ENCODE peak calls at places on chromosomes 16 and 17, in ten cellular contexts. E is adrenal gland, R is astrocyte of the spinal cord, Q is IMR-90, Z is right lobe of liver, V is bronchial epithelial cell, D is GM06990, K is prostate gland, N is Caco-2, W is dorsolateral prefrontal cortex. J is an unnamed sample.

GRCh38 chr17:34916120-34916519 is 45.1 kb downstream of the CCT6B start:
- DNase-seq in E (no peak), R (no peak), Q (no peak), Z (no peak), V (no peak), D (no peak), K (no peak), N (no peak), W (no peak), J (no peak)

GRCh38 chr17:47896672-47897490 is 845 bp downstream of the SP2 start:
- DNase-seq in E (no peak), R (no peak), Q (peak), Z (no peak), V (peak), D (no peak), K (no peak), N (no peak), W (no peak), J (no peak)

GRCh38 chr17:862584-862983 is 80.4 kb downstream of the MRM3 start:
- DNase-seq in E (no peak), R (no peak), Q (no peak), Z (no peak), V (no peak), D (no peak), K (no peak), N (no peak), W (no peak), J (no peak)

GRCh38 chr16:10858203-10858602 is 18.8 kb upstream of the CIITA start:
- DNase-seq in E (no peak), R (no peak), Q (no peak), Z (no peak), V (peak), D (no peak), K (no peak), N (peak), W (no peak), J (no peak)

GRCh38 chr17:29352146-29352545 is 38.0 kb upstream of the TAOK1 start:
- DNase-seq in E (no peak), R (no peak), Q (no peak), Z (no peak), V (no peak), D (no peak), K (no peak), N (no peak), W (no peak), J (no peak)

GRCh38 chr16:86427327-86427935 is 82.9 kb upstream of the FOXF1 start:
- DNase-seq in E (no peak), R (peak), Q (no peak), Z (no peak), V (no peak), D (no peak), K (no peak), N (no peak), W (no peak), J (no peak)

GRCh38 chr17:17445296-17445924 is 31.4 kb upstream of the MED9 start:
- DNase-seq in E (no peak), R (no peak), Q (no peak), Z (no peak), V (no peak), D (no peak), K (no peak), N (no peak), W (no peak), J (no peak)

GRCh38 chr16:86740298-86740697 is 161.9 kb downstream of the FOXL1 start:
- DNase-seq in E (no peak), R (no peak), Q (no peak), Z (no peak), V (no peak), D (no peak), K (no peak), N (no peak), W (no peak), J (no peak)

GRCh38 chr17:4786516-4786915 is 352 bp upstream of the VMO1 start:
- DNase-seq in E (no peak), R (no peak), Q (no peak), Z (no peak), V (no peak), D (no peak), K (no peak), N (no peak), W (no peak), J (no peak)

GRCh38 chr17:20073056-20073979 is 64.2 kb downstream of the SPECC1 start:
- DNase-seq in E (peak), R (peak), Q (peak), Z (no peak), V (no peak), D (no peak), K (no peak), N (no peak), W (no peak), J (no peak)

GRCh38 chr17:81958633-81959342 is 2.2 kb downstream of the NOTUM start:
- DNase-seq in E (no peak), R (no peak), Q (no peak), Z (no peak), V (no peak), D (no peak), K (no peak), N (no peak), W (no peak), J (no peak)

GRCh38 chr16:87129771-87130170 is 187.4 kb downstream of the C16orf95 start:
- DNase-seq in E (no peak), R (peak), Q (peak), Z (no peak), V (peak), D (no peak), K (no peak), N (no peak), W (no peak), J (no peak)

GRCh38 chr16:57998484-57998883 is 2.0 kb downstream of the ZNF319 start:
- DNase-seq in E (no peak), R (no peak), Q (no peak), Z (peak), V (peak), D (no peak), K (no peak), N (no peak), W (no peak), J (no peak)

GRCh38 chr17:61689610-61690180 is 98.7 kb upstream of the NACA2 start:
- DNase-seq in E (no peak), R (no peak), Q (peak), Z (no peak), V (peak), D (no peak), K (no peak), N (no peak), W (no peak), J (no peak)

GRCh38 chr17:69335018-69335417 is 8.1 kb upstream of the ABCA5 start:
- DNase-seq in E (no peak), R (peak), Q (peak), Z (no peak), V (peak), D (peak), K (no peak), N (no peak), W (no peak), J (no peak)

GRCh38 chr16:6481894-6482293 is 850.8 kb upstream of the RBFOX1 start:
- DNase-seq in E (no peak), R (no peak), Q (no peak), Z (no peak), V (no peak), D (no peak), K (no peak), N (no peak), W (no peak), J (no peak)

GRCh38 chr16:29806096-29806579 is at the start of gene MAZ:
- DNase-seq in E (peak), R (no peak), Q (peak), Z (no peak), V (peak), D (peak), K (no peak), N (peak), W (no peak), J (no peak)

GRCh38 chr17:69466905-69467630 is 52.6 kb downstream of the MAP2K6 start:
- DNase-seq in E (no peak), R (peak), Q (peak), Z (no peak), V (peak), D (no peak), K (no peak), N (no peak), W (no peak), J (peak)

GRCh38 chr16:49491111-49491670 is 117.6 kb downstream of the C16orf78 start:
- DNase-seq in E (no peak), R (no peak), Q (no peak), Z (no peak), V (no peak), D (no peak), K (no peak), N (no peak), W (no peak), J (no peak)

GRCh38 chr17:38881600-38882191 is 11.8 kb downstream of the LASP1 start:
- DNase-seq in E (peak), R (peak), Q (peak), Z (no peak), V (no peak), D (no peak), K (no peak), N (no peak), W (no peak), J (no peak)

GRCh38 chr16:1713933-1714332 is 7.9 kb downstream of the MAPK8IP3 start:
- DNase-seq in E (no peak), R (no peak), Q (no peak), Z (no peak), V (no peak), D (peak), K (no peak), N (no peak), W (no peak), J (no peak)

GRCh38 chr17:4998027-4998665 is 396 bp downstream of the KIF1C start:
- DNase-seq in E (peak), R (peak), Q (no peak), Z (peak), V (no peak), D (peak), K (no peak), N (no peak), W (peak), J (no peak)

GRCh38 chr17:30964878-30965277 is 6.0 kb upstream of the RNF135 start:
- DNase-seq in E (no peak), R (no peak), Q (peak), Z (no peak), V (peak), D (no peak), K (no peak), N (no peak), W (no peak), J (no peak)

GRCh38 chr16:86075488-86075785 is 176.5 kb downstream of the IRF8 start:
- DNase-seq in E (no peak), R (no peak), Q (peak), Z (no peak), V (no peak), D (no peak), K (no peak), N (peak), W (no peak), J (no peak)

GRCh38 chr17:68197091-68197996 is 50.5 kb upstream of the AMZ2 start:
- DNase-seq in E (no peak), R (no peak), Q (no peak), Z (no peak), V (no peak), D (no peak), K (no peak), N (peak), W (no peak), J (no peak)

GRCh38 chr16:31200821-31201510 is 1.6 kb downstream of the PYCARD start:
- DNase-seq in E (no peak), R (no peak), Q (no peak), Z (no peak), V (no peak), D (no peak), K (no peak), N (no peak), W (no peak), J (no peak)

GRCh38 chr17:32487460-32488176 is 825 bp downstream of the CDK5R1 start:
- DNase-seq in E (peak), R (peak), Q (no peak), Z (no peak), V (peak), D (peak), K (no peak), N (no peak), W (no peak), J (no peak)

GRCh38 chr16:4783251-4783950 is 4.7 kb downstream of the SEPTIN12 start:
- DNase-seq in E (no peak), R (no peak), Q (no peak), Z (no peak), V (no peak), D (no peak), K (no peak), N (no peak), W (no peak), J (no peak)

GRCh38 chr16:4783951-4784336 is 4.2 kb downstream of the SEPTIN12 start:
- DNase-seq in E (no peak), R (no peak), Q (no peak), Z (no peak), V (no peak), D (no peak), K (no peak), N (no peak), W (no peak), J (no peak)

GRCh38 chr16:4787627-4788482 is at the start of gene SEPTIN12:
- DNase-seq in E (no peak), R (no peak), Q (no peak), Z (no peak), V (no peak), D (no peak), K (no peak), N (peak), W (no peak), J (no peak)

GRCh38 chr16:4787068-4787467 is 1.1 kb downstream of the SEPTIN12 start:
- DNase-seq in E (no peak), R (no peak), Q (no peak), Z (no peak), V (no peak), D (no peak), K (no peak), N (no peak), W (no peak), J (no peak)

DNA sequence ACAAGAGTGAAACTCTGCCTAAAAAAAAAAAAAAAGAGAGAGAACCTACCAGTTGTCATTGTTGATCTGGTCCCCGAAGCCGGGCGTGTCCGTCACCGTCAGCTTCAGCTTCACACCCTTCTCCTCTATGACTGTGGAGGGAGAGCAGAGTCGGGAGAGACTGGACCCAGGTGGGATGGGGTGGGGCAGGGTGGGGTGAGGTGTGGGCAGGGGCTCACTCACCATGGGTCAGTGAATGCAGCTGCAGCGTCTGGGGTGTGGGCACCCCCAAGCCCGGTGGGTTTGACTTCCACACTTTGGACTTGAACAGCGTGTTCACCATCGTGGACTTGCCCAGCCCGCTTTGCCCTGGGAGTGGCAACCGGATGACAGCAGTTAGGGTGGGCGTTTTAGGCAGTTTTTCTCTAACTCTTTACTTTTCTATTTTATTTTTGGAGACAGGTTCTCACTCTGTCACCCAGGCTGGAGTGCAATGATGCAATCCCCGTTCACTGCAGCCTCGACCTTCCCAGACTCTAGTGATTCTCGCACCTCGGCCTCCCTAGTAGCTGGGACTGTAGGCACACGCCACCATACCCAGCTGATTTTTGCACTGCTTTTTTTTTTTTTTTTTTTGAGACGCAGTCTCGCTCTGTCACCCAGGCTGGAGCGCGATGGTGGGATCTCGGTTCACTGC is 2.2 kb downstream of the SEPTIN12 start:
- DNase-seq in E (no peak), R (no peak), Q (no peak), Z (no peak), V (no peak), D (no peak), K (no peak), N (no peak), W (no peak), J (no peak)
- H3K4me3 ChIP-seq in E (no peak), R (no peak), Q (no peak), Z (no peak), V (no peak), D (no peak), K (no peak), N (no peak), W (no peak), J (no peak)

GRCh38 chr16:77963185-77964044 is 58.9 kb upstream of the CLEC3A start:
- DNase-seq in E (no peak), R (no peak), Q (no peak), Z (no peak), V (no peak), D (peak), K (no peak), N (no peak), W (no peak), J (no peak)

GRCh38 chr16:77961811-77962210 is 60.5 kb upstream of the CLEC3A start:
- DNase-seq in E (no peak), R (peak), Q (peak), Z (no peak), V (no peak), D (no peak), K (no peak), N (no peak), W (no peak), J (no peak)

GRCh38 chr16:77962689-77963088 is 59.7 kb upstream of the CLEC3A start:
- DNase-seq in E (no peak), R (no peak), Q (no peak), Z (no peak), V (no peak), D (no peak), K (no peak), N (no peak), W (no peak), J (no peak)

GRCh38 chr16:77956231-77956630 is 66.1 kb upstream of the CLEC3A start:
- DNase-seq in E (no peak), R (no peak), Q (no peak), Z (no peak), V (no peak), D (no peak), K (no peak), N (no peak), W (no peak), J (no peak)

GRCh38 chr16:77960771-77961170 is 61.6 kb upstream of the CLEC3A start:
- DNase-seq in E (no peak), R (no peak), Q (no peak), Z (no peak), V (no peak), D (no peak), K (no peak), N (no peak), W (no peak), J (no peak)
- H3K4me3 ChIP-seq in E (no peak), R (no peak), Q (no peak), Z (no peak), V (no peak), D (no peak), K (no peak), N (no peak), W (no peak), J (no peak)

GRCh38 chr17:76844485-76844829 is 23.7 kb upstream of the MGAT5B start:
- DNase-seq in E (no peak), R (no peak), Q (no peak), Z (no peak), V (no peak), D (no peak), K (no peak), N (no peak), W (no peak), J (no peak)
- H3K4me3 ChIP-seq in E (no peak), R (no peak), Q (no peak), Z (no peak), V (no peak), D (no peak), K (no peak), N (no peak), W (no peak), J (no peak)

DNA sequence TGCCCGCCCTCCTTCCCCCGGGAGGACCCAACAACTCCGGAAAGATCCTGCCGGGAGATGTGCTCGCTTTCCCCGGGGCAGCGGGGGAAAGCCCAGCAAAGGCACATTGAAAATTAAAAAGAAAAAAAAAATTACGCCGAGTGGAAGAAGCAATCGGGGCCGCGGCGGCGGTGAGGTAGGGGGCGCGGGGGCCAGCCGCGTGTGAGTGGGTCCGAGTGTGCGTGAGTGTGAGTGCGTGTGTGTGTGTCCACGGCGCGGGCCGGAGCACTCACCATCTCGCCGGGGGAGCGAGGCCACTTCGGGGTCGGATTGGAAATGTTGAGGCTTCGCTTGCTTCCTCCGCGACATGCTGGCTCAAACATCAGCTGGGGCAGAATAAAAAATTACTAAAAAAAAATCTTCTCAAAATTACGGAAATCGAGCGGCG is at the start of gene SALL1:
- DNase-seq in E (no peak), R (no peak), Q (no peak), Z (no peak), V (no peak), D (no peak), K (no peak), N (no peak), W (peak), J (no peak)
- H3K4me3 ChIP-seq in E (peak), R (peak), Q (peak), Z (peak), V (no peak), D (no peak), K (peak), N (no peak), W (peak), J (peak)

GRCh38 chr17:40015005-40015997 is at the start of gene CSF3:
- DNase-seq in E (no peak), R (no peak), Q (no peak), Z (no peak), V (peak), D (no peak), K (no peak), N (no peak), W (no peak), J (no peak)
- H3K4me3 ChIP-seq in E (no peak), R (no peak), Q (no peak), Z (no peak), V (no peak), D (peak), K (no peak), N (no peak), W (no peak), J (no peak)

GRCh38 chr17:75959839-75960511 is 19.0 kb downstream of the ACOX1 start:
- DNase-seq in E (no peak), R (no peak), Q (no peak), Z (no peak), V (no peak), D (no peak), K (no peak), N (no peak), W (no peak), J (no peak)

DNA sequence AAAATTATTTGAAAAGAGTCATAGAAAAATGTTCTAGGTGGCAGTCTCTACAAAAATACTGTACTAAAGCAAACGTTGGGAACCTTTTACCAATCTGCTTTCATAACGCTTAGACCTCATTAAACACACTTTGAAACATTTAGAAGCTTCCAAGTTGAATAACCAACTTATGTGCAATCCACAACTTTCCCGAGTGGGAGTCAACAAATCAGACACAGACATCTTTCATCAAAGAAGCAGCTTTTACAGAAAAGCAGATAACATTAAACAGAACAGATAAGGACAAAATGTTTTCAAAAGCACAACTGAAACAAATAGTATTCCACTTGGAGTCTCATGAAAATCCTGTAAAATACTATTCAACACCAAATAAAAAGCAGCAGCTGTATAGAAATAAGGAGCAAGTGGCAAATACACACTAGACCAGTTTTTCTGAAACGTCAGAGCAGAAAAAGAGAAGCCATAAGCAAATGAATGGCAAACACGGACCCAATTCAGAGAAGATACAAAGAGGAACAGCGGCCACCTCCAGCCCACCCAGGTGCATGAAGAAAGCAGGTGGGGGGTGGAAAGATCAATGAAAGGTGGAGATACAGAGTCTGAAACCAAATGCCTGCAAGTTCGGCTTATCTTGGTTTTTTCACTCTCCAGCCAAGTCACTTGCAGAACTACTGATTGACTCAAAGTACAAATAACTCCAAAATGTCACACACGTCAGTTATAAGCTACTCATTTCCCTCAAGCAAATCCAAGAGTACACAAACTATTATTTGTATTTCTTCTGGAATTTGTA is 18.4 kb upstream of the FBF1 start:
- DNase-seq in E (no peak), R (no peak), Q (no peak), Z (no peak), V (peak), D (no peak), K (no peak), N (peak), W (no peak), J (no peak)
- H3K4me3 ChIP-seq in E (no peak), R (no peak), Q (no peak), Z (no peak), V (no peak), D (no peak), K (no peak), N (no peak), W (no peak), J (no peak)